ENCODE peak calls at places on chromosome 1, in seven cellular contexts. F, K, G, T, O, N and A are unnamed samples.

GRCh38 chr1:205325334-205325884 is 3.9 kb upstream of the NUAK2 start:
- DNase-seq in G (peak), N (peak), O (peak), F (no peak), K (peak), T (peak), A (peak)

GRCh38 chr1:206631085-206631509 is 4.2 kb upstream of the DYRK3 start:
- DNase-seq in O (peak), G (peak), K (no peak), T (no peak), N (peak), F (peak), A (peak)

GRCh38 chr1:52636701-52637695 is 4.0 kb downstream of the SHISAL2A start:
- DNase-seq in O (peak), T (no peak), N (no peak), F (peak), G (no peak), K (peak), A (no peak)

GRCh38 chr1:157505481-157506272 is 46.6 kb downstream of the FCRL5 start:
- DNase-seq in G (peak), N (peak), F (no peak), O (peak), K (no peak), T (peak), A (peak)

GRCh38 chr1:8649875-8650274 is 167.6 kb downstream of the RERE start:
- DNase-seq in K (no peak), G (no peak), N (no peak), O (no peak), F (no peak), T (no peak), A (no peak)

GRCh38 chr1:155485945-155486344 is 76.7 kb downstream of the ASH1L start:
- DNase-seq in O (no peak), F (no peak), T (no peak), G (no peak), N (no peak), K (no peak), A (no peak)

GRCh38 chr1:227234998-227235405 is 83.3 kb downstream of the CDC42BPA start:
- DNase-seq in O (peak), G (peak), T (peak), F (peak), N (peak), K (peak), A (peak)

GRCh38 chr1:241998412-241998921 is 431 bp downstream of the MAP1LC3C start:
- DNase-seq in T (no peak), F (no peak), O (peak), K (peak), N (peak), G (no peak), A (peak)

GRCh38 chr1:156387899-156388813 is 19.1 kb downstream of the RHBG start:
- DNase-seq in K (no peak), O (no peak), F (no peak), N (no peak), T (no peak), G (no peak), A (no peak)

GRCh38 chr1:35857830-35858229 is 25.2 kb upstream of the AGO1 start:
- DNase-seq in K (no peak), O (no peak), N (peak), G (no peak), F (no peak), T (no peak), A (peak)

GRCh38 chr1:19179597-19180271 is 30.3 kb downstream of the UBR4 start:
- DNase-seq in N (peak), F (peak), T (no peak), O (no peak), G (peak), K (no peak), A (peak)